ENCODE peak calls at places on chromosome 10, in seven cellular contexts. One of them, this sample, is unnamed.

GRCh38 chr10:26367771-26368170 is 70.4 kb upstream of the APBB1IP start:
- DNase-seq in epithelial cell of esophagus: peak; percentile 52
- DNase-seq in AG09309: peak; percentile 4
- DNase-seq in HFF-Myc: peak; percentile 0
- DNase-seq in aorta: no peak
- DNase-seq in cardiac muscle cell: peak; percentile 32
- DNase-seq in prostate gland: no peak
- DNase-seq in this sample: peak; percentile 63

GRCh38 chr10:52741851-52742250 is 30.7 kb downstream of the MBL2 start:
- DNase-seq in epithelial cell of esophagus: peak; percentile 83
- DNase-seq in AG09309: no peak
- DNase-seq in HFF-Myc: no peak
- DNase-seq in aorta: no peak
- DNase-seq in cardiac muscle cell: no peak
- DNase-seq in prostate gland: no peak
- DNase-seq in this sample: no peak

GRCh38 chr10:3805791-3806381 is 20.9 kb upstream of the KLF6 start:
- DNase-seq in epithelial cell of esophagus: peak; percentile 73
- DNase-seq in AG09309: no peak
- DNase-seq in HFF-Myc: peak; percentile 65
- DNase-seq in aorta: no peak
- DNase-seq in cardiac muscle cell: peak; percentile 86
- DNase-seq in prostate gland: no peak
- DNase-seq in this sample: no peak

GRCh38 chr10:124005091-124005490 is 88.3 kb downstream of the CHST15 start:
- DNase-seq in epithelial cell of esophagus: no peak
- DNase-seq in AG09309: no peak
- DNase-seq in HFF-Myc: no peak
- DNase-seq in aorta: no peak
- DNase-seq in cardiac muscle cell: no peak
- DNase-seq in prostate gland: no peak
- DNase-seq in this sample: no peak

GRCh38 chr10:133141144-133141962 is 18.7 kb upstream of the KNDC1 start:
- DNase-seq in epithelial cell of esophagus: no peak
- DNase-seq in AG09309: no peak
- DNase-seq in HFF-Myc: no peak
- DNase-seq in aorta: peak; percentile 38
- DNase-seq in cardiac muscle cell: no peak
- DNase-seq in prostate gland: no peak
- DNase-seq in this sample: no peak

GRCh38 chr10:7542189-7542914 is 124.4 kb downstream of the ITIH5 start:
- DNase-seq in epithelial cell of esophagus: no peak
- DNase-seq in AG09309: no peak
- DNase-seq in HFF-Myc: no peak
- DNase-seq in aorta: no peak
- DNase-seq in cardiac muscle cell: no peak
- DNase-seq in prostate gland: no peak
- DNase-seq in this sample: no peak

GRCh38 chr10:128416231-128416630 is 290.0 kb upstream of the MKI67 start:
- DNase-seq in epithelial cell of esophagus: no peak
- DNase-seq in AG09309: no peak
- DNase-seq in HFF-Myc: no peak
- DNase-seq in aorta: no peak
- DNase-seq in cardiac muscle cell: no peak
- DNase-seq in prostate gland: no peak
- DNase-seq in this sample: no peak

GRCh38 chr10:63241898-63242297 is 108.8 kb downstream of the NRBF2 start:
- DNase-seq in epithelial cell of esophagus: no peak
- DNase-seq in AG09309: no peak
- DNase-seq in HFF-Myc: no peak
- DNase-seq in aorta: no peak
- DNase-seq in cardiac muscle cell: no peak
- DNase-seq in prostate gland: no peak
- DNase-seq in this sample: no peak

GRCh38 chr10:5288359-5288758 is 76.4 kb upstream of the UCN3 start:
- DNase-seq in epithelial cell of esophagus: no peak
- DNase-seq in AG09309: no peak
- DNase-seq in HFF-Myc: no peak
- DNase-seq in aorta: no peak
- DNase-seq in cardiac muscle cell: no peak
- DNase-seq in prostate gland: no peak
- DNase-seq in this sample: no peak

GRCh38 chr10:123569436-123570010 is 96.6 kb upstream of the GPR26 start:
- DNase-seq in epithelial cell of esophagus: no peak
- DNase-seq in AG09309: no peak
- DNase-seq in HFF-Myc: no peak
- DNase-seq in aorta: no peak
- DNase-seq in cardiac muscle cell: no peak
- DNase-seq in prostate gland: no peak
- DNase-seq in this sample: no peak

GRCh38 chr10:63260860-63261251 is 127.7 kb downstream of the NRBF2 start:
- DNase-seq in epithelial cell of esophagus: no peak
- DNase-seq in AG09309: no peak
- DNase-seq in HFF-Myc: no peak
- DNase-seq in aorta: no peak
- DNase-seq in cardiac muscle cell: no peak
- DNase-seq in prostate gland: no peak
- DNase-seq in this sample: no peak

GRCh38 chr10:72567884-72568283 is 58.0 kb downstream of the MICU1 start:
- DNase-seq in epithelial cell of esophagus: peak; percentile 24
- DNase-seq in AG09309: no peak
- DNase-seq in HFF-Myc: no peak
- DNase-seq in aorta: no peak
- DNase-seq in cardiac muscle cell: peak; percentile 25
- DNase-seq in prostate gland: no peak
- DNase-seq in this sample: peak; percentile 58

GRCh38 chr10:88064608-88065383 is 201.4 kb downstream of the PTEN start:
- DNase-seq in epithelial cell of esophagus: peak; percentile 18
- DNase-seq in AG09309: peak; percentile 69
- DNase-seq in HFF-Myc: peak; percentile 84
- DNase-seq in aorta: peak; percentile 70
- DNase-seq in cardiac muscle cell: peak; percentile 67
- DNase-seq in prostate gland: no peak
- DNase-seq in this sample: no peak

GRCh38 chr10:5043716-5044115 is 40.1 kb upstream of the AKR1C2 start:
- DNase-seq in epithelial cell of esophagus: peak; percentile 22
- DNase-seq in AG09309: no peak
- DNase-seq in HFF-Myc: no peak
- DNase-seq in aorta: no peak
- DNase-seq in cardiac muscle cell: peak; percentile 69
- DNase-seq in prostate gland: peak; percentile 84
- DNase-seq in this sample: no peak

GRCh38 chr10:45198596-45199379 is 116.6 kb downstream of the OR13A1 start:
- DNase-seq in epithelial cell of esophagus: no peak
- DNase-seq in AG09309: no peak
- DNase-seq in HFF-Myc: no peak
- DNase-seq in aorta: no peak
- DNase-seq in cardiac muscle cell: no peak
- DNase-seq in prostate gland: no peak
- DNase-seq in this sample: no peak

DNA sequence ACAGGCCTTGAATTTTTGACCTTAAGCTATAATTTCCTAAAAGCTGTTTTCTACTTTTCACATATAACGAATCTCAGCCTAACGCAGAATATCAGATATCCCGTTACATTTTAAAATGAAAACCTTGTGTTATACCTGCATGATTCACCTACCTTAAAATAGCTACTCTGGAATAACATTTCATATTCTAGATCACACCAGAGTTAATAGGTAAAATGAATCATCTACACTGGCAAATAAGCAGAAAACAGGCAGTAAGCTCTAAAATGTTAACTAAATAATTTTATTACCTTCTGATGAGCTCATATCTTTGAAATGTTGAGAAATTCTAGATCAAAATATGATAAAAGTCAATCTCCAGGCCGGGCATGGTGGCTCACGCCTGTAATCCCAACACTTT is 71.4 kb downstream of the CPEB3 start:
- DNase-seq in epithelial cell of esophagus: no peak
- DNase-seq in AG09309: no peak
- DNase-seq in HFF-Myc: no peak
- DNase-seq in aorta: no peak
- DNase-seq in cardiac muscle cell: no peak
- DNase-seq in prostate gland: no peak
- DNase-seq in this sample: no peak
- H3K4me3 ChIP-seq in epithelial cell of esophagus: no peak overlapping the region
- H3K4me3 ChIP-seq in AG09309: no peak overlapping the region
- H3K4me3 ChIP-seq in HFF-Myc: no peak overlapping the region
- H3K4me3 ChIP-seq in aorta: no peak overlapping the region
- H3K4me3 ChIP-seq in cardiac muscle cell: no peak overlapping the region
- H3K4me3 ChIP-seq in prostate gland: no peak overlapping the region
- H3K4me3 ChIP-seq in this sample: no peak overlapping the region

DNA sequence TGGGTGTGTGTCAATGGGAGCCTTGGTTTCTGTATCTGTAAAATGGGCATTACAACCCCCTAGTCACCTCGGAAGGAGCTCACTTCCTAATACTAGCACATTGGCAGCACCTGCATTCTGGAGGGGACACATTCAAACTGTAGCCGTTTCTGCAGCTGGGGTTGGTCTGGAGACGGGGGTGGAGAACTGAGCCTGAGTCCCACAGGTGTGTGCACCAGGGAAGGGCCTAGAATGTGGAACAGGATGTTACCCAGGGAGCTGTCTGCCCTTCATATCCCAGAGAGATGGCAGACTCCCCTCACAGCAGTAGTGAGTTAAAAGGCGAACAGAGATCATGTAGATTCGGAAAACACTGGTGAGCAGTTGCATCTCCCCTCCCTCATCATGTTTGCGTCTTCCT is 272.8 kb upstream of the ZNF32 start:
- DNase-seq in epithelial cell of esophagus: no peak
- DNase-seq in AG09309: no peak
- DNase-seq in HFF-Myc: no peak
- DNase-seq in aorta: no peak
- DNase-seq in cardiac muscle cell: no peak
- DNase-seq in prostate gland: no peak
- DNase-seq in this sample: no peak
- H3K4me3 ChIP-seq in epithelial cell of esophagus: no peak overlapping the region
- H3K4me3 ChIP-seq in AG09309: no peak overlapping the region
- H3K4me3 ChIP-seq in HFF-Myc: no peak overlapping the region
- H3K4me3 ChIP-seq in aorta: no peak overlapping the region
- H3K4me3 ChIP-seq in cardiac muscle cell: no peak overlapping the region
- H3K4me3 ChIP-seq in prostate gland: no peak overlapping the region
- H3K4me3 ChIP-seq in this sample: no peak overlapping the region

GRCh38 chr10:70051878-70052277 is 768 bp upstream of the MACROH2A2 start:
- DNase-seq in epithelial cell of esophagus: no peak
- DNase-seq in AG09309: no peak
- DNase-seq in HFF-Myc: no peak
- DNase-seq in aorta: no peak
- DNase-seq in cardiac muscle cell: no peak
- DNase-seq in prostate gland: no peak
- DNase-seq in this sample: no peak
- H3K4me3 ChIP-seq in epithelial cell of esophagus: peak overlapping the region; percentile 74
- H3K4me3 ChIP-seq in AG09309: peak overlapping the region; percentile 52
- H3K4me3 ChIP-seq in HFF-Myc: no peak overlapping the region
- H3K4me3 ChIP-seq in aorta: no peak overlapping the region
- H3K4me3 ChIP-seq in cardiac muscle cell: peak overlapping the region; percentile 94
- H3K4me3 ChIP-seq in prostate gland: no peak overlapping the region
- H3K4me3 ChIP-seq in this sample: peak overlapping the region; percentile 79

GRCh38 chr10:92693534-92693893 is 3.8 kb downstream of the HHEX start:
- DNase-seq in epithelial cell of esophagus: no peak
- DNase-seq in AG09309: no peak
- DNase-seq in HFF-Myc: no peak
- DNase-seq in aorta: no peak
- DNase-seq in cardiac muscle cell: no peak
- DNase-seq in prostate gland: no peak
- DNase-seq in this sample: no peak

GRCh38 chr10:92691591-92692084 is 1.9 kb downstream of the HHEX start:
- DNase-seq in epithelial cell of esophagus: no peak
- DNase-seq in AG09309: no peak
- DNase-seq in HFF-Myc: no peak
- DNase-seq in aorta: peak; percentile 83
- DNase-seq in cardiac muscle cell: no peak
- DNase-seq in prostate gland: no peak
- DNase-seq in this sample: no peak

GRCh38 chr10:92692085-92692671 is 2.4 kb downstream of the HHEX start:
- DNase-seq in epithelial cell of esophagus: no peak
- DNase-seq in AG09309: no peak
- DNase-seq in HFF-Myc: no peak
- DNase-seq in aorta: no peak
- DNase-seq in cardiac muscle cell: no peak
- DNase-seq in prostate gland: no peak
- DNase-seq in this sample: no peak

GRCh38 chr10:92691042-92691590 is 1.4 kb downstream of the HHEX start:
- DNase-seq in epithelial cell of esophagus: no peak
- DNase-seq in AG09309: no peak
- DNase-seq in HFF-Myc: no peak
- DNase-seq in aorta: peak; percentile 57
- DNase-seq in cardiac muscle cell: no peak
- DNase-seq in prostate gland: no peak
- DNase-seq in this sample: no peak

DNA sequence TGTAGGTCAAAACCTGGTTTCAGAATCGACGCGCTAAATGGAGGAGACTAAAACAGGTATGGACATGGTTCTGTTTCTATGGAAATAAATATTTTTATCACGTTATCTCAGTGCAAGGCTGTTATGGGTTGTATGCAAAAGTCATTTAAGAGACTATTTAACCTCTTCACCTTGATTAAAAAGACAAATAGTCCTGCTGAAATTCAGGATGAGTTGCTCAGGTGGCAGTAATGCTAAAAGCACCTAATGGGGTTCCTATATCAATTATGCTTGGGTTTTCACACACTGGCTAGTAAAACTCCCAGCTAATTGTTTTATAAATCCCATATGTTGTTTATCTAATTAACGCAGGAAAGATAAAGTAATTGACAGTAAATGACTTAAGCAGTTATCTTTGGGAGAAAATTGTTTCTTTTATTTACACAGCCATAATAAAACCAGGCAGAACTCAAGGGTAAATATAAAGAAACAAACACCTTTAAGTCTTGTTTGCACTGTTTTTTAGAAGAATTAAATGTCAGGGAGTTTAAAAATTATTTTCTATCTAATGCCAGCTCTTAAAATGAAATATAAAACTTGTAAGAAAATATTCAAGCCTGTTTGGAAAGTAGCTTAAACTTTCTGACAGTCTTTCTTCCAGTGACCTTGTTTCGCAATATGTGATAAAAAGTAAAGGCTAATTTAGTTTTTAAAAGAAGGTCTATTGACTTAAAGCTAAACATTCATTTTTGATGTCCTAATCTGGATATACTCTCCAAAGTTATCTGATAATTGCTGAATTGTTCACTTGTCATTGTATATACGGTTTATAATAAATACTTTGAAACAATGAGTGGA is 3.2 kb downstream of the HHEX start:
- DNase-seq in epithelial cell of esophagus: no peak
- DNase-seq in AG09309: no peak
- DNase-seq in HFF-Myc: no peak
- DNase-seq in aorta: no peak
- DNase-seq in cardiac muscle cell: no peak
- DNase-seq in prostate gland: no peak
- DNase-seq in this sample: no peak
- H3K4me3 ChIP-seq in epithelial cell of esophagus: no peak overlapping the region
- H3K4me3 ChIP-seq in AG09309: no peak overlapping the region
- H3K4me3 ChIP-seq in HFF-Myc: peak overlapping the region; percentile 80
- H3K4me3 ChIP-seq in aorta: no peak overlapping the region
- H3K4me3 ChIP-seq in cardiac muscle cell: no peak overlapping the region
- H3K4me3 ChIP-seq in prostate gland: no peak overlapping the region
- H3K4me3 ChIP-seq in this sample: no peak overlapping the region

This sample was measured in A549.